ENCODE peak calls at places on chromosome 6, in five cellular contexts. N, P, Y, G and I are unnamed samples.
A peak's percentile ranks its signal among the peaks of the same experiment; 100 is the strongest.

GRCh38 chr6:5481024-5481423 is 219.7 kb downstream of the FARS2 start:
- DNase-seq in N (no peak), P (no peak), Y (no peak), G (no peak), I (no peak)

GRCh38 chr6:128421788-128422187 is 98.6 kb downstream of the PTPRK start:
- DNase-seq in N (no peak), P (no peak), Y (no peak), G (no peak), I (no peak)

GRCh38 chr6:111602481-111603404 is 2.9 kb downstream of the TRAF3IP2 start:
- DNase-seq in N (no peak), P (peak; percentile 75), Y (peak; percentile 86), G (no peak), I (no peak)

GRCh38 chr6:163603395-163603794 is 188.9 kb downstream of the QKI start:
- DNase-seq in N (no peak), P (no peak), Y (no peak), G (no peak), I (no peak)

GRCh38 chr6:37622639-37623038 is 75.0 kb downstream of the MDGA1 start:
- DNase-seq in N (peak; percentile 43), P (peak; percentile 58), Y (peak; percentile 36), G (no peak), I (no peak)

GRCh38 chr6:26520088-26520839 is 17.9 kb upstream of the HMGN4 start:
- DNase-seq in N (no peak), P (no peak), Y (no peak), G (no peak), I (no peak)

GRCh38 chr6:158698876-158699440 is 49.1 kb downstream of the SYTL3 start:
- DNase-seq in N (no peak), P (no peak), Y (peak; percentile 45), G (no peak), I (no peak)

GRCh38 chr6:37357288-37357687 is 3.5 kb downstream of the RNF8 start:
- DNase-seq in N (no peak), P (no peak), Y (no peak), G (no peak), I (no peak)

GRCh38 chr6:83862776-83863471 is 3.4 kb downstream of the CYB5R4 start:
- DNase-seq in N (no peak), P (no peak), Y (peak; percentile 35), G (no peak), I (no peak)

GRCh38 chr6:14889172-14889571 is 356.7 kb upstream of the JARID2 start:
- DNase-seq in N (no peak), P (peak; percentile 68), Y (peak; percentile 8), G (no peak), I (no peak)

GRCh38 chr6:105675715-105676397 is 273.0 kb upstream of the PREP start:
- DNase-seq in N (no peak), P (peak; percentile 98), Y (peak; percentile 97), G (no peak), I (no peak)

GRCh38 chr6:112475083-112475482 is 128.0 kb downstream of the RFPL4B start:
- DNase-seq in N (no peak), P (peak; percentile 65), Y (peak; percentile 75), G (no peak), I (no peak)

GRCh38 chr6:47865206-47865605 is 83.4 kb downstream of the OPN5 start:
- DNase-seq in N (no peak), P (no peak), Y (no peak), G (no peak), I (no peak)

GRCh38 chr6:134722996-134723871 is 226.7 kb downstream of the ALDH8A1 start:
- DNase-seq in N (no peak), P (peak; percentile 72), Y (no peak), G (no peak), I (no peak)

GRCh38 chr6:63634630-63635029 is 972 bp upstream of the PHF3 start:
- DNase-seq in N (no peak), P (no peak), Y (peak; percentile 19), G (no peak), I (no peak)

GRCh38 chr6:148343028-148343374 is 363 bp downstream of the SASH1 start:
- DNase-seq in N (no peak), P (no peak), Y (no peak), G (no peak), I (no peak)

GRCh38 chr6:129131282-129131681 is 248.3 kb downstream of the LAMA2 start:
- DNase-seq in N (no peak), P (no peak), Y (no peak), G (no peak), I (no peak)

GRCh38 chr6:3518356-3518841 is 61.5 kb upstream of the SLC22A23 start:
- DNase-seq in N (no peak), P (peak; percentile 98), Y (peak; percentile 83), G (no peak), I (no peak)

GRCh38 chr6:31574106-31575061 is 981 bp upstream of the TNF start:
- DNase-seq in N (no peak), P (no peak), Y (no peak), G (no peak), I (no peak)

GRCh38 chr6:53831081-53831839 is 36.5 kb downstream of the LRRC1 start:
- DNase-seq in N (no peak), P (peak; percentile 28), Y (no peak), G (no peak), I (no peak)

GRCh38 chr6:80348263-80348662 is 241.8 kb downstream of the BCKDHB start:
- DNase-seq in N (no peak), P (peak; percentile 68), Y (peak; percentile 85), G (no peak), I (no peak)

GRCh38 chr6:90008908-90009501 is 114.7 kb downstream of the GJA10 start:
- DNase-seq in N (no peak), P (peak; percentile 40), Y (peak; percentile 87), G (no peak), I (no peak)

GRCh38 chr6:71404145-71404966 is 115.7 kb downstream of the OGFRL1 start:
- DNase-seq in N (no peak), P (peak; percentile 96), Y (peak; percentile 93), G (peak; percentile 9), I (no peak)

GRCh38 chr6:85726206-85726605 is 83.5 kb upstream of the SYNCRIP start:
- DNase-seq in N (no peak), P (peak; percentile 19), Y (no peak), G (no peak), I (no peak)

GRCh38 chr6:36273802-36274201 is 3.9 kb downstream of the PNPLA1 start:
- DNase-seq in N (no peak), P (no peak), Y (no peak), G (no peak), I (no peak)

GRCh38 chr6:108960601-108961000 is 112.4 kb downstream of the ARMC2 start:
- DNase-seq in N (no peak), P (no peak), Y (no peak), G (no peak), I (no peak)

GRCh38 chr6:142857609-142858195 is 87.3 kb downstream of the HIVEP2 start:
- DNase-seq in N (peak; percentile 63), P (no peak), Y (no peak), G (no peak), I (no peak)

GRCh38 chr6:16305246-16305725 is 66.9 kb downstream of the GMPR start:
- DNase-seq in N (no peak), P (no peak), Y (no peak), G (no peak), I (no peak)

GRCh38 chr6:170177383-170178265 is 113.3 kb downstream of the DLL1 start:
- DNase-seq in N (peak; percentile 24), P (no peak), Y (no peak), G (no peak), I (no peak)

GRCh38 chr6:28558629-28559028 is 32.9 kb downstream of the GPX5 start:
- DNase-seq in N (no peak), P (no peak), Y (no peak), G (no peak), I (no peak)

GRCh38 chr6:1286972-1287600 is 24.8 kb upstream of the FOXQ1 start:
- DNase-seq in N (no peak), P (peak; percentile 99), Y (peak; percentile 78), G (no peak), I (no peak)

GRCh38 chr6:69022991-69023390 is 387.9 kb downstream of the ADGRB3 start:
- DNase-seq in N (no peak), P (peak; percentile 93), Y (peak; percentile 82), G (no peak), I (no peak)

GRCh38 chr6:18510644-18511033 is 123.5 kb downstream of the RNF144B start:
- DNase-seq in N (no peak), P (no peak), Y (no peak), G (no peak), I (no peak)

GRCh38 chr6:30712441-30712840 is 4.6 kb downstream of the MDC1 start:
- DNase-seq in N (no peak), P (no peak), Y (no peak), G (no peak), I (no peak)

GRCh38 chr6:146948790-146949342 is 255.4 kb upstream of the STXBP5 start:
- DNase-seq in N (no peak), P (no peak), Y (no peak), G (no peak), I (no peak)

GRCh38 chr6:69957990-69958559 is 91.7 kb downstream of the COL19A1 start:
- DNase-seq in N (no peak), P (no peak), Y (peak; percentile 6), G (no peak), I (no peak)

GRCh38 chr6:10393544-10394225 is 21.2 kb downstream of the TFAP2A start:
- DNase-seq in N (no peak), P (no peak), Y (no peak), G (no peak), I (no peak)

GRCh38 chr6:120608826-120609225 is 725.5 kb downstream of the TBC1D32 start:
- DNase-seq in N (no peak), P (peak; percentile 30), Y (peak; percentile 56), G (no peak), I (no peak)